ENCODE peak calls at places on chromosomes 6 and 20, in nine cellular contexts. O is GM23248, K is cardiac muscle cell, A is transverse colon, W is uterus, F is hepatocyte, N is Panc1, D is tibial nerve, Z is stomach. P is an unnamed sample. For H3K9me3 and H3K4me1, the result is how much of the 10 kb centered on the place peaks cover.

GRCh38 chr6:98942263-98942803 is 5.4 kb downstream of the FBXL4 start:
- DNase-seq in F (no peak), N (no peak), K (no peak), Z (no peak), D (no peak), A (no peak), O (no peak), W (no peak), P (no peak)

GRCh38 chr6:151524059-151524458 is 30.2 kb downstream of the CCDC170 start:
- DNase-seq in N (no peak), D (no peak), F (no peak), O (no peak), A (no peak), Z (no peak), K (no peak), W (no peak), P (no peak)

GRCh38 chr6:52993461-52993860 is 1.6 kb downstream of the GSTA4 start:
- DNase-seq in D (no peak), A (no peak), F (no peak), Z (no peak), K (no peak), W (no peak), O (peak), N (no peak), P (no peak)

GRCh38 chr20:45894797-45895196 is 3.7 kb downstream of the CTSA start:
- DNase-seq in A (no peak), O (no peak), D (no peak), Z (no peak), N (no peak), K (no peak), W (no peak), F (no peak), P (no peak)

GRCh38 chr6:110394409-110394808 is 21.0 kb downstream of the DDO start:
- DNase-seq in A (no peak), O (no peak), F (no peak), Z (no peak), N (no peak), W (no peak), K (no peak), D (no peak), P (no peak)

GRCh38 chr20:63048516-63049190 is 41.9 kb upstream of the BHLHE23 start:
- DNase-seq in K (no peak), A (no peak), F (no peak), Z (no peak), N (no peak), D (no peak), O (no peak), W (no peak), P (peak)

GRCh38 chr6:43171284-43172126 is 436 bp downstream of the SRF start:
- DNase-seq in F (peak), D (no peak), O (peak), K (peak), W (no peak), A (peak), Z (no peak), N (no peak), P (peak)

GRCh38 chr20:63044204-63044600 is 37.4 kb upstream of the BHLHE23 start:
- DNase-seq in K (no peak), A (no peak), F (no peak), O (no peak), D (no peak), N (no peak), Z (no peak), W (no peak), P (peak)

GRCh38 chr6:156741287-156742073 is 35.7 kb upstream of the ARID1B start:
- DNase-seq in K (no peak), F (no peak), W (no peak), A (no peak), Z (no peak), D (no peak), N (no peak), O (no peak), P (no peak)

DNA sequence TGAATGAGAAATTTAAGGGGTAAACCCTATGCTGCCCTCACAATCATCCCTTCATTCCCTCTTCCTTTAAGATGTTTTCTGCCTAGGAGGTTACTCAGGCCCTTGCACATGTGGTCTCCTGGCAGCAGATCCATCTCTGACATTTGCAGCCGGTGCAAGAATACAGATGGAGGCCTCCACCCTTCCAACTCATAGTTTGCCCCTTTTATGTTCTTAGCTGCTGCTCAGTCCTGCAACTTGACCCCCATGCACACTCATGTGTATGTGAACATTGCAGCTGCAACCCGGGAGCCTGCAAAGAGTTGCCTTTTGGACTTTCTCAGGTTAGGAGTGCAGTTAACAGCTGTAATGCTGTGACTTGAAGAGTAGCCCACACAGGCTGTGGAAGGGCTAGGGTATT is 131.9 kb upstream of the SGK1 start:
- DNase-seq in O (peak), K (no peak), A (no peak), F (no peak), N (no peak), Z (no peak), W (no peak), D (no peak), P (no peak)
- H3K4me3 ChIP-seq in O (no peak), K (no peak), A (no peak), F (no peak), N (no peak), Z (no peak), W (no peak), D (no peak), P (no peak)

GRCh38 chr20:58987790-58988564 is 6.9 kb downstream of the NELFCD start:
- DNase-seq in N (no peak), A (no peak), Z (peak), F (no peak), K (no peak), O (no peak), D (no peak), W (no peak), P (no peak)
- H3K9me3 ChIP-seq in N (under half), A (under half), Z (under half), F (under half), K (under half), O (under half), D (under half), W (under half), P (under half)

DNA sequence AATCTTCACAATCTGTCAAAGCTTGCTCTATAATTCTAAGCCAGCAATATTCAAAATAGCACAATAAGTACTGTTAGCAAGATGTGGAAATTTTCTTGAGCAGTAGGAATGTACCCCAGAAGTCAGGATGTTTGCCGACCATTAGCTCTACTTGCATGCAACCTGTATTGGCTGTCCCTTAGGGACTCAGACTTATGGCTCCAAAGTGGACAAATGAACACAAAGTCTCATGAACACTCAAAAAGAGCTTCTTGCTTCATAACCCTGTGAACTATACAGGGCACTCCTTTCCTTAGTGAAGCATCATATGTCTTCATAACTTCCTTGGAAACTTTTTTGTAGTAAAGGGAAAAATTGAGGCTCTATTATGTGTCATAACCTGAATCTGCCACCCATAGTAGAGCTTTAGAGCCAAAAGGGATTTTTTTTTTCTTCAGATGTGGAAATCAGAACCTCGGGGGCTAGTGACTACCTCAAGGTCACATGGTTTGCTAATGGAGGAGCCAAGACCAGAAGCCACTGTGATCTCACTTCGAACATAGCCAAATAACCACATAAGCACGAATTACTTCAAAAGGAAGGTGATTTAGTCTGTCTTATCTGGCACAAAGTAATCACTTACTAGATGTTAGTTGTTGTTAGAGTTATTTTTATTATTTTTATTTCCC is 54.6 kb downstream of the ADGRG6 start:
- DNase-seq in K (no peak), A (no peak), D (no peak), W (no peak), Z (no peak), F (no peak), N (no peak), O (peak), P (no peak)
- H3K4me1 ChIP-seq in K (under half), A (under half), D (under half), W (under half), Z (under half), F (under half), N (half or more), O (under half), P (under half)

GRCh38 chr6:108584323-108584722 is 23.6 kb downstream of the FOXO3 start:
- DNase-seq in A (no peak), Z (no peak), K (no peak), F (no peak), W (peak), D (no peak), N (no peak), O (no peak), P (no peak)
- H3K4me3 ChIP-seq in A (no peak), Z (no peak), K (no peak), F (no peak), W (no peak), D (no peak), N (no peak), O (no peak), P (no peak)

DNA sequence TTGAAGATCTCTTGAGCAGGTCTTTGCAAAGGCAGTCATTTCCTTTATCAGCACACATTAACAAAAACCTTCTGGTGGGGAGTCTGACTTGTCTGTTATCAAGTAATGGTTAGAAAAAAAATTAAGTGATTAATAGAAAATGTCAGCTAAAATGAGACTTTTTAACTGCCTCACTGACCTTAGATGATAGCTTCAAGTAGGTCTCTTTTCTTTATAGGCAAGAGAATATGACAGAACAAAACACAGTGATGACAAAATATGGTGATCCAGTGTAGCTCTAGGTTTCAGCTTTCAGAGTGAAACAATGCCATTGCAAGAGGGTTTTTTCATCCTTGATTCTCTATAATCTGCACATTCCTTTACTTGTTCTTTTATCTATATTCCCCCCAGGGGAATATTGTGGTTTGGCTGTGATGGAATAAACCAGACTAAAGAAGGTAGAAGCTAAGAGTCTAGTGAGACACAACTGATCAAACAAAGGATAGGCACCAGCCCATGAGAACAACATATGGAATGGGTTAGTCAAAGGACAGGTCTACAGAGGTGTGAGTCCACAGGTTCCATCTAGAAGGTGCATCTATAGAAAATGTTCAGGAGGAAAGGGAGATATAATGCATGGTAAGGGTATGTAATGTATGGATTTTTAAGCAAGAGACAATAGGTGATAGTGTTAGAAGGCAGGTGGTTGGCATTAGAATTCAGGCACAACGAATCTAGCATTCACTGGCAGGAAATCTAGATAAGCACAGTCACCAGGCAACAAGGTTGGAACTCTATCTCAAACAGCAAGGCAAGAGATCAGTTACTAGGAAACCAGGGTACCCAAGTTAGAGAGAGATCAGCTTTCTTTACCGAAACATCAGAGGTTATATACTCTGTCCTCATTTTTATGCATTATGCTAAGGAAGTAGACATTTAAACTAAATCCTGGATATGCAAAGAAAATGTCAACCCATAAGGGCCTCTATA is 228.9 kb upstream of the SMLR1 start:
- DNase-seq in O (no peak), N (no peak), F (no peak), Z (no peak), D (no peak), K (no peak), A (no peak), W (no peak), P (no peak)
- H3K9me3 ChIP-seq in O (under half), N (under half), F (under half), Z (under half), D (under half), K (under half), A (under half), W (under half), P (under half)

GRCh38 chr20:31721408-31722332 is 998 bp downstream of the BCL2L1 start:
- DNase-seq in W (no peak), A (peak), D (no peak), K (no peak), Z (peak), F (no peak), N (no peak), O (no peak), P (peak)
- H3K4me1 ChIP-seq in W (under half), A (half or more), D (under half), K (under half), Z (half or more), F (under half), N (under half), O (under half), P (under half)

GRCh38 chr20:39398656-39399055 is 436.5 kb downstream of the DHX35 start:
- DNase-seq in F (no peak), O (no peak), N (no peak), D (no peak), K (no peak), A (no peak), W (no peak), Z (no peak), P (no peak)
- H3K4me3 ChIP-seq in F (no peak), O (no peak), N (no peak), D (no peak), K (no peak), A (no peak), W (no peak), Z (no peak), P (no peak)

GRCh38 chr6:67882436-67883311 is 752.4 kb upstream of the ADGRB3 start:
- DNase-seq in A (no peak), Z (no peak), K (no peak), N (no peak), O (no peak), W (no peak), D (no peak), F (no peak), P (no peak)

GRCh38 chr6:67883500-67884366 is 751.3 kb upstream of the ADGRB3 start:
- DNase-seq in D (no peak), O (no peak), F (no peak), K (no peak), N (no peak), W (no peak), A (no peak), Z (no peak), P (no peak)

GRCh38 chr6:67884442-67884841 is 750.6 kb upstream of the ADGRB3 start:
- DNase-seq in D (no peak), O (no peak), K (no peak), F (no peak), A (no peak), Z (no peak), W (no peak), N (no peak), P (no peak)

GRCh38 chr6:67880939-67881705 is 754.0 kb upstream of the ADGRB3 start:
- DNase-seq in D (no peak), O (no peak), A (no peak), F (no peak), Z (no peak), N (no peak), W (no peak), K (no peak), P (no peak)

GRCh38 chr6:67881706-67882065 is 753.4 kb upstream of the ADGRB3 start:
- DNase-seq in O (no peak), Z (no peak), F (no peak), N (no peak), W (no peak), A (no peak), K (no peak), D (no peak), P (no peak)
- H3K9me3 ChIP-seq in O (under half), Z (under half), F (under half), N (under half), W (under half), A (under half), K (under half), D (under half), P (half or more)

GRCh38 chr6:210104-210456 is 82.2 kb upstream of the DUSP22 start:
- DNase-seq in O (no peak), N (no peak), W (no peak), A (no peak), Z (no peak), K (no peak), D (no peak), F (no peak), P (no peak)
- H3K4me1 ChIP-seq in O (under half), N (under half), W (under half), A (under half), Z (under half), K (under half), D (under half), F (under half), P (under half)

DNA sequence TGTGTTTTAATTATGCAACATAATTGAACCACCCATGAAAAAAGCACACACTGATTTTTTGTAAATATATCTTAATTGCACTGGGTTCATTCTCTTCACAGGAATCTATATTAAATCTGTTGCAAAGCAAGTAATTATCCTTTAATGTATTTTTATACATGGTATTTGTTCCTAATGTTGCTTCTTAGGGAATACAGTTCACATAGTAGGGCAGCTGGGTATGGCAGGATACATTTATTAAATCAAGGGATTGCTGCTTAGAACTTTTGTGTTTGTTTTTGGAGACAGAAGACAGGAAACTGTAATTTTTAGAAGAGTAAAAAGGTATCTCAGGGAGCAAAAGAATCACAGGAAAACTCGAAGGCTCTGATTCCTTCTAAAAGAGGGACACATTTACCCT is 980 bp upstream of the SMIM13 start:
- DNase-seq in O (no peak), F (no peak), D (no peak), Z (no peak), W (no peak), N (no peak), K (no peak), A (no peak), P (no peak)
- H3K4me3 ChIP-seq in O (peak), F (peak), D (peak), Z (peak), W (peak), N (peak), K (peak), A (peak), P (no peak)

P was measured in mucosa of descending colon.